ENCODE peak calls at places on chromosomes 12 and 14, in ten cellular contexts. D is CD8-positive, alpha-beta T cell; V is cardiac fibroblast; Q is AG10803; O is body of pancreas; B is foreskin fibroblast; I is AG04450; G is fibroblast of pulmonary artery; L is mucosa of descending colon; K is astrocyte of the spinal cord. T is an unnamed sample.

GRCh38 chr14:29846339-29847129 is 81.1 kb downstream of the PRKD1 start:
- DNase-seq in D (no peak), V (no peak), Q (no peak), O (no peak), B (no peak), I (peak), G (no peak), L (no peak), K (no peak), T (no peak)

GRCh38 chr12:57173089-57173488 is 25.7 kb upstream of the LRP1-AS start:
- DNase-seq in D (no peak), V (no peak), Q (no peak), O (no peak), B (no peak), I (no peak), G (peak), L (peak), K (no peak), T (no peak)

GRCh38 chr12:19206493-19207077 is 77.1 kb downstream of the PLEKHA5 start:
- DNase-seq in D (no peak), V (no peak), Q (no peak), O (no peak), B (no peak), I (no peak), G (no peak), L (no peak), K (no peak), T (no peak)

GRCh38 chr14:102770910-102771543 is 6.2 kb upstream of the TRAF3 start:
- DNase-seq in D (no peak), V (no peak), Q (no peak), O (no peak), B (no peak), I (no peak), G (no peak), L (peak), K (no peak), T (no peak)

GRCh38 chr14:49988080-49988990 is 95.5 kb downstream of the ARF6 start:
- DNase-seq in D (no peak), V (no peak), Q (no peak), O (no peak), B (no peak), I (no peak), G (no peak), L (no peak), K (no peak), T (no peak)

GRCh38 chr12:90080616-90081015 is 372.0 kb upstream of the ATP2B1 start:
- DNase-seq in D (no peak), V (no peak), Q (no peak), O (no peak), B (no peak), I (no peak), G (no peak), L (no peak), K (no peak), T (no peak)

GRCh38 chr12:68780731-68781130 is 27.2 kb upstream of the MDM2 start:
- DNase-seq in D (no peak), V (no peak), Q (no peak), O (no peak), B (no peak), I (no peak), G (peak), L (no peak), K (no peak), T (no peak)

GRCh38 chr12:127729381-127729780 is 537.6 kb upstream of the TMEM132C start:
- DNase-seq in D (no peak), V (no peak), Q (peak), O (no peak), B (no peak), I (no peak), G (no peak), L (no peak), K (peak), T (no peak)

GRCh38 chr12:14272954-14273910 is 92.2 kb upstream of the ATF7IP start:
- DNase-seq in D (no peak), V (no peak), Q (no peak), O (peak), B (no peak), I (no peak), G (no peak), L (no peak), K (no peak), T (no peak)

GRCh38 chr14:21476526-21476924 is 234 bp downstream of the RAB2B start:
- DNase-seq in D (peak), V (peak), Q (no peak), O (peak), B (peak), I (no peak), G (no peak), L (peak), K (no peak), T (no peak)

GRCh38 chr12:116295327-116296263 is 18.1 kb upstream of the MED13L start:
- DNase-seq in D (no peak), V (peak), Q (peak), O (no peak), B (no peak), I (no peak), G (peak), L (no peak), K (no peak), T (no peak)

GRCh38 chr12:112007945-112008344 is 5.0 kb downstream of the TMEM116 start:
- DNase-seq in D (no peak), V (no peak), Q (no peak), O (no peak), B (no peak), I (no peak), G (no peak), L (no peak), K (no peak), T (no peak)

GRCh38 chr12:28591831-28592230 is 401.6 kb downstream of the CCDC91 start:
- DNase-seq in D (no peak), V (no peak), Q (no peak), O (no peak), B (no peak), I (no peak), G (no peak), L (no peak), K (no peak), T (no peak)

GRCh38 chr14:105365681-105366080 is 32.7 kb upstream of the TEX22 start:
- DNase-seq in D (no peak), V (no peak), Q (no peak), O (no peak), B (no peak), I (no peak), G (no peak), L (no peak), K (no peak), T (no peak)

GRCh38 chr12:14239350-14239934 is 126.0 kb upstream of the ATF7IP start:
- DNase-seq in D (peak), V (peak), Q (peak), O (peak), B (peak), I (no peak), G (peak), L (no peak), K (peak), T (no peak)

DNA sequence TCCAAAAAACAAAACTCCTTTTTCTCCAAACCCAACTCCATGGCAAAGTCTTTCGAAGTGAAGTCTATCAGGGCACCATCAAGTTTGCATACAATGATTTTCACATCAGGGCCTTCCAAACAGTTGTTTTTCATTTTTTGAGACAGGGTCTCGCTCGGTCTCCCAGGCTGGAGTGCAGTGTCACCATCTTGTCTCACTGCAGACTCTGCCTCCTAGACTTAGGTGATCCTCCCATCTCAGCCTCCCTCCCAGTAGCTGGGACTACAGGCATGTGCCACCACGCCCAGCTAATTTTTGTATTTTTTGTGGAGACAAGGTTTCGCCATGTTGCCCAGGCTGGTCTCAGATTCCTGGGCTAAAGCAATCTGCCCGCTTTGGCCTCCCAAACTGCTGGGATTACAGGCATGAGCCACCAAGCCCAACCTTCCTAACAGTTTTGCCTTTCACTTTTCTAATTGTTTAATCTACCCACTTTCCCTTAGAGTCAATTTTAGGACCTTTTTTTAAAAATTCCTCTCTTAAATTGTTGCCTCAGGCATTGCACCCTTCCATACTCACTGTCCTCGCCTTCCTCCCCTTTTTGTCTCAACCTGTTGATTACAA is 11.6 kb downstream of the ZFHX2 start:
- DNase-seq in D (no peak), V (no peak), Q (no peak), O (no peak), B (no peak), I (no peak), G (no peak), L (no peak), K (no peak), T (no peak)
- TF ChIP-seq CTCF in D (no peak), V (no peak), Q (no peak), O (no peak), B (no peak), I (no peak), G (no peak), L (no peak), K (no peak), T (no peak)

DNA sequence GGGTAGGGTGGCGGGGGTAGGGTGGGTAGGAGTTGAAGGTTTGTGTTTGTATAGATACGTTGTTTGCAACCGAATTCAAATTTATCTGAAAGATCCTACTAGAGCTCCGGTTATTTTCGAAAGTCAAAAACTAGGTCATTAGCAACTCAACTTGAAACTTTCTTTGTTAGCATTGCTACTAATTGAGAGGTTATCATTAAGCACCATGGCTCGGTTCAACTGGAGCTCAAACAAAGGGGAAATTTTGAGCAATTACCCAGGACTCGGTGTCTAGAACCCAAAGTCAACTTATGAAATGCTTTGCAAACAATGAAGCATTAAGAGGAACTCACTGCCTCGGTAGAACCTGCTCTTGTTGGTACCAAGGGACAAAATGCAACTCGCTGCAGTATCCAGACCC is 207.7 kb downstream of the BCAT1 start:
- DNase-seq in D (no peak), V (no peak), Q (no peak), O (no peak), B (no peak), I (no peak), G (no peak), L (no peak), K (no peak), T (no peak)
- H3K4me3 ChIP-seq in D (no peak), V (no peak), Q (no peak), O (no peak), B (no peak), I (no peak), G (no peak), L (no peak), K (no peak), T (no peak)

DNA sequence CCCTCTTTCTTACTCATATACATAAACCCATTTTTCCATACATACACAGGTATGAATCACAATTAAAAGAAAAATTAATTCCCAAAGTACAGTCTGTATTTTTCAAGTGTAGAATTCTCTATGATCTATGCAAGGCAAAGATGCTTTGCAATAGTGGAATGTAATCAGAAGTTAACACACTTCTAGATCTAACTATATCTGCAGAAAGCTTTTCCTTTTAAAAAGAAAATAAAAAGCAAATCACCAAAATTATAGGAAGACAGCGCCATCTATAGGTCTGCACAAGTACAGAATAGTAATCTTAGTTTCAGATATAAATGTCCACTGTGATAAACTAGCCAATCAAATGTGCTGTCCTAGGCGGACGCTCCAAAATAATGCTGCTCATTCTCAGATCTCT is 22.0 kb downstream of the SLC25A21 start:
- DNase-seq in D (no peak), V (peak), Q (peak), O (no peak), B (no peak), I (peak), G (peak), L (no peak), K (peak), T (peak)
- TF ChIP-seq CTCF in D (no peak), V (peak), Q (peak), O (peak), B (peak), I (peak), G (peak), L (peak), K (peak), T (peak)

DNA sequence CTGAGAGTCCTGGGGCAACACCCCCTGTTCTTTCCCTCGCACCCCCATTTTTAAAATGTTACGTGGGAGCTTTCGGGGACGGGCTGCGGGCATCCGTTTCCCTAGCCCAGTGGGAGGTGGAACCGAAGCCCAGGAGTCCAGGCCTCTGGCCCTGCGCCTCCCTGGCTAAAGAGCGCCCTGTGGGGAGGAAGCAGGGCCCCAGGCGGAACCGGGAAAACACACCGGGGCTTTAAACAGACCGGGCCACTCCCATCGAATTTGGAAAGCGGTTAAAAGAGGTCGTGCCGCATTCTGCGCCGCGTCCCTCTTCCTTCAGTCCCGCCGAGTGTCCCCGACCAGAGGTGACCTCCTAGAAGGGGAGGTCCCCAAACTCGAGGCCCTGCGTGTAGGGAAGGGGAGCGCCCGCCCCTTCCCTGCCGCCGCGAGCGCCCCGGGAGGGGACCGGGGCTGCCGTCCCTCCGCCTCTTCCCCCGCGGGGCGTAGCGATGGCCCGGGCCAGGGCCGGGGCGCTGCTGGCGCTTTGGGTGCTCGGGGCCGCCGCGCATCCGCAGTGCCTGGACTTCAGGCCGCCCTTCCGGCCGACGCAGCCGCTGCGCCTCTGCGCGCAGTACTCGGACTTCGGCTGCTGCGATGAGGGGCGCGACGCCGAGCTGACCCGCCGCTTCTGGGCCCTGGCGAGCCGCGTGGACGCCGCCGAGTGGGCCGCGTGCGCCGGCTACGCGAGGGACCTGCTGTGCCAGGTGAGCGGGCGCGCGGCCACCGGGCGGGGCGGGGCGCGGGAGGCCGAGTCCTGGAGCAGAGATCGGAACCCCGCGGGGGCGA is at the start of gene HHIPL1:
- DNase-seq in D (no peak), V (peak), Q (peak), O (no peak), B (peak), I (no peak), G (peak), L (no peak), K (no peak), T (no peak)
- H3K4me3 ChIP-seq in D (no peak), V (peak), Q (peak), O (no peak), B (peak), I (peak), G (peak), L (no peak), K (peak), T (no peak)

GRCh38 chr14:95561001-95561412 is 26.2 kb downstream of the GLRX5 start:
- DNase-seq in D (peak), V (peak), Q (peak), O (peak), B (peak), I (peak), G (peak), L (peak), K (peak), T (peak)
- TF ChIP-seq CTCF in D (peak), V (peak), Q (peak), O (peak), B (peak), I (peak), G (peak), L (peak), K (peak), T (peak)

GRCh38 chr12:130879781-130880389 is 8.0 kb downstream of the RAN start:
- DNase-seq in D (no peak), V (no peak), Q (no peak), O (no peak), B (no peak), I (no peak), G (no peak), L (no peak), K (no peak), T (no peak)
- H3K4me3 ChIP-seq in D (peak), V (peak), Q (peak), O (no peak), B (peak), I (no peak), G (peak), L (no peak), K (no peak), T (no peak)

GRCh38 chr14:100905166-100905565 is 1.6 kb upstream of the RTL1 start:
- DNase-seq in D (no peak), V (no peak), Q (no peak), O (peak), B (no peak), I (no peak), G (no peak), L (no peak), K (no peak), T (no peak)

GRCh38 chr14:100907240-100907639 is 3.7 kb upstream of the RTL1 start:
- DNase-seq in D (no peak), V (no peak), Q (no peak), O (no peak), B (no peak), I (no peak), G (no peak), L (no peak), K (no peak), T (no peak)

GRCh38 chr14:100903672-100904185 is at the start of gene RTL1:
- DNase-seq in D (no peak), V (no peak), Q (no peak), O (peak), B (no peak), I (no peak), G (no peak), L (no peak), K (no peak), T (no peak)

GRCh38 chr14:100904307-100905019 is 941 bp upstream of the RTL1 start:
- DNase-seq in D (no peak), V (no peak), Q (no peak), O (peak), B (no peak), I (no peak), G (no peak), L (no peak), K (no peak), T (no peak)

GRCh38 chr14:100906420-100906819 is 2.9 kb upstream of the RTL1 start:
- DNase-seq in D (no peak), V (no peak), Q (no peak), O (peak), B (no peak), I (no peak), G (no peak), L (no peak), K (no peak), T (no peak)
- TF ChIP-seq CTCF in D (no peak), V (no peak), Q (no peak), O (no peak), B (no peak), I (peak), G (no peak), L (no peak), K (peak), T (peak)

GRCh38 chr12:67748761-67749075 is 100.2 kb downstream of the DYRK2 start:
- DNase-seq in D (no peak), V (no peak), Q (peak), O (no peak), B (no peak), I (no peak), G (no peak), L (no peak), K (no peak), T (no peak)
- H3K4me3 ChIP-seq in D (no peak), V (no peak), Q (no peak), O (no peak), B (no peak), I (no peak), G (no peak), L (no peak), K (no peak), T (no peak)

GRCh38 chr12:6752931-6753771 is at the start of gene MLF2:
- DNase-seq in D (peak), V (peak), Q (peak), O (peak), B (peak), I (peak), G (peak), L (peak), K (peak), T (peak)
- TF ChIP-seq CTCF in D (peak), V (no peak), Q (no peak), O (peak), B (no peak), I (no peak), G (no peak), L (peak), K (peak), T (no peak)